ENCODE peak calls at places on chromosomes 4 and X, in eight cellular contexts. V is natural killer cell; P is kidney tubule cell; K is H4; E is amygdala; R is activated naive CD8-positive, alpha-beta T cell treated with anti-CD3 and anti-CD28 coated beads, Interleukin-2, amount 50 U/mL, for 24 hours; C is NCI-H1105; X is HEK293T. B is an unnamed sample.
A peak's percentile ranks its signal among the peaks of the same experiment; 100 is the strongest.

GRCh38 chrX:103629295-103630170 is 758 bp downstream of the TCEAL1 start:
- DNase-seq in V (no peak), P (peak; percentile 66), K (peak; percentile 52), E (peak; percentile 63), R (peak; percentile 17), C (peak; percentile 25), X (peak; percentile 82), B (peak; percentile 75)

GRCh38 chr4:47217291-47217690 is 185.9 kb downstream of the GABRB1 start:
- DNase-seq in V (no peak), P (no peak), K (no peak), E (no peak), R (no peak), C (no peak), X (no peak), B (no peak)

GRCh38 chrX:23911436-23911835 is 3.6 kb downstream of the CXorf58 start:
- DNase-seq in V (no peak), P (no peak), K (no peak), E (no peak), R (no peak), C (no peak), X (no peak), B (no peak)

GRCh38 chr4:83867221-83867620 is 331.3 kb downstream of the GPAT3 start:
- DNase-seq in V (no peak), P (peak; percentile 25), K (no peak), E (no peak), R (no peak), C (no peak), X (no peak), B (no peak)

GRCh38 chrX:118156254-118156952 is 39.8 kb upstream of the KLHL13 start:
- DNase-seq in V (no peak), P (no peak), K (no peak), E (no peak), R (no peak), C (no peak), X (no peak), B (no peak)

GRCh38 chrX:47361538-47362511 is 8.6 kb upstream of the ZNF157 start:
- DNase-seq in V (peak; percentile 55), P (peak; percentile 94), K (peak; percentile 72), E (peak; percentile 73), R (peak; percentile 15), C (peak; percentile 86), X (peak; percentile 93), B (peak; percentile 87)

GRCh38 chr4:22500831-22501714 is 14.8 kb downstream of the ADGRA3 start:
- DNase-seq in V (no peak), P (peak; percentile 93), K (no peak), E (no peak), R (peak; percentile 29), C (no peak), X (no peak), B (peak; percentile 88)

GRCh38 chr4:7507381-7507780 is 72.7 kb upstream of the PSAPL1 start:
- DNase-seq in V (no peak), P (no peak), K (no peak), E (no peak), R (no peak), C (no peak), X (no peak), B (no peak)

GRCh38 chrX:131544218-131544617 is 344 bp downstream of the OR13H1 start:
- DNase-seq in V (no peak), P (no peak), K (no peak), E (no peak), R (no peak), C (no peak), X (no peak), B (no peak)

GRCh38 chr4:860561-860960 is 34.6 kb upstream of the CPLX1 start:
- DNase-seq in V (no peak), P (no peak), K (no peak), E (no peak), R (no peak), C (no peak), X (no peak), B (no peak)

GRCh38 chr4:117796677-117797076 is 237.6 kb upstream of the NDST3 start:
- DNase-seq in V (no peak), P (peak; percentile 50), K (no peak), E (no peak), R (no peak), C (no peak), X (no peak), B (peak; percentile 2)